ENCODE peak calls at places on chromosomes 4 and X, in nine cellular contexts. J is tibial nerve, B is adrenal gland, G is H54, R is lower leg skin, P is uterus, L is NB4, I is HepG2, T is A549. Z is an unnamed sample.
A peak's percentile ranks its signal among the peaks of the same experiment; 100 is the strongest.

GRCh38 chr4:111537165-111537564 is 608.1 kb upstream of the FAM241A start:
- DNase-seq in G (no peak), R (no peak), L (no peak), I (no peak), J (no peak), B (no peak), P (no peak), T (no peak), Z (no peak)

GRCh38 chrX:7028246-7028645 is 119.3 kb upstream of the STS start:
- DNase-seq in B (no peak), T (no peak), R (peak; percentile 16), I (no peak), L (no peak), J (no peak), G (no peak), P (no peak), Z (no peak)

GRCh38 chrX:17831255-17831654 is 29.8 kb downstream of the RAI2 start:
- DNase-seq in P (no peak), G (no peak), L (no peak), B (no peak), T (no peak), R (no peak), J (no peak), I (no peak), Z (no peak)

GRCh38 chr4:25081866-25082471 is 51.2 kb upstream of the LGI2 start:
- DNase-seq in G (no peak), T (no peak), L (no peak), I (no peak), P (no peak), R (no peak), B (no peak), J (no peak), Z (no peak)

GRCh38 chrX:19156223-19156622 is 34.0 kb upstream of the ADGRG2 start:
- DNase-seq in R (peak; percentile 12), B (no peak), L (peak; percentile 15), P (no peak), G (no peak), T (no peak), I (no peak), J (no peak), Z (no peak)

GRCh38 chr4:149870008-149870407 is 54.4 kb upstream of the IQCM start:
- DNase-seq in J (no peak), I (no peak), L (no peak), R (no peak), P (no peak), B (no peak), T (no peak), G (no peak), Z (no peak)

GRCh38 chr4:111991797-111992196 is 153.5 kb upstream of the FAM241A start:
- DNase-seq in R (peak; percentile 21), I (no peak), B (no peak), G (no peak), J (peak; percentile 8), P (no peak), L (peak; percentile 9), T (peak; percentile 56), Z (no peak)

GRCh38 chrX:94695910-94696309 is 1021.9 kb downstream of the FAM133A start:
- DNase-seq in T (no peak), G (no peak), R (no peak), J (no peak), B (no peak), L (no peak), I (no peak), P (no peak), Z (no peak)

GRCh38 chr4:24890561-24890960 is 22.3 kb downstream of the CCDC149 start:
- DNase-seq in G (no peak), I (no peak), J (no peak), L (no peak), R (no peak), B (no peak), T (no peak), P (no peak), Z (no peak)

GRCh38 chr4:1511441-1512041 is 105.3 kb upstream of the NKX1-1 start:
- DNase-seq in B (peak; percentile 36), J (peak; percentile 17), T (peak; percentile 78), G (no peak), L (peak; percentile 40), R (peak; percentile 46), P (peak; percentile 71), I (peak; percentile 35), Z (peak; percentile 31)

GRCh38 chr4:185730387-185730786 is 81.6 kb downstream of the SORBS2 start:
- DNase-seq in R (no peak), P (no peak), B (peak; percentile 82), G (no peak), L (peak; percentile 61), J (no peak), T (peak; percentile 6), I (no peak), Z (no peak)

GRCh38 chrX:17788439-17788838 is 51.1 kb downstream of the SCML1 start:
- DNase-seq in J (peak; percentile 14), B (peak; percentile 24), L (peak; percentile 48), P (peak; percentile 47), I (peak; percentile 5), G (peak; percentile 18), T (peak; percentile 33), R (no peak), Z (peak; percentile 61)

GRCh38 chr4:71147261-71147660 is 153.8 kb downstream of the DCK start:
- DNase-seq in G (no peak), P (no peak), I (no peak), B (no peak), R (no peak), L (no peak), J (no peak), T (no peak), Z (no peak)

GRCh38 chr4:24150021-24150420 is 260.2 kb upstream of the PPARGC1A start:
- DNase-seq in R (no peak), L (no peak), B (no peak), T (no peak), G (no peak), I (no peak), P (no peak), J (no peak), Z (no peak)

GRCh38 chrX:122866527-122866926 is 317.6 kb upstream of the GRIA3 start:
- DNase-seq in L (peak; percentile 5), R (no peak), J (no peak), T (peak; percentile 55), I (no peak), B (no peak), P (no peak), G (no peak), Z (no peak)

GRCh38 chr4:89657931-89658700 is 178.8 kb downstream of the SNCA start:
- DNase-seq in T (no peak), I (peak; percentile 28), B (no peak), P (no peak), J (no peak), G (no peak), R (no peak), L (peak; percentile 19), Z (peak; percentile 16)

GRCh38 chr4:113445286-113445685 is 316.3 kb downstream of the CAMK2D start:
- DNase-seq in I (no peak), J (peak; percentile 72), G (no peak), R (peak; percentile 75), T (peak; percentile 23), P (peak; percentile 70), L (no peak), B (peak; percentile 63), Z (no peak)

GRCh38 chr4:113447061-113447460 is 314.5 kb downstream of the CAMK2D start:
- DNase-seq in P (no peak), L (no peak), B (no peak), G (no peak), R (no peak), I (no peak), T (no peak), J (no peak), Z (no peak)

GRCh38 chr4:113446019-113446418 is 315.5 kb downstream of the CAMK2D start:
- DNase-seq in L (no peak), P (no peak), B (no peak), T (peak; percentile 44), R (no peak), G (no peak), I (peak; percentile 24), J (no peak), Z (no peak)

GRCh38 chr4:113442821-113443220 is 318.7 kb downstream of the CAMK2D start:
- DNase-seq in B (no peak), P (no peak), T (no peak), J (no peak), L (no peak), I (no peak), G (no peak), R (no peak), Z (no peak)

GRCh38 chr4:113444386-113444785 is 317.2 kb downstream of the CAMK2D start:
- DNase-seq in T (no peak), J (no peak), R (no peak), L (no peak), P (no peak), G (no peak), B (peak; percentile 54), I (no peak), Z (no peak)
- TF ChIP-seq POLR2A in T (no peak), J (no peak), R (no peak), L (no peak), P (no peak), G (no peak), B (no peak), I (no peak), Z (no peak)

DNA sequence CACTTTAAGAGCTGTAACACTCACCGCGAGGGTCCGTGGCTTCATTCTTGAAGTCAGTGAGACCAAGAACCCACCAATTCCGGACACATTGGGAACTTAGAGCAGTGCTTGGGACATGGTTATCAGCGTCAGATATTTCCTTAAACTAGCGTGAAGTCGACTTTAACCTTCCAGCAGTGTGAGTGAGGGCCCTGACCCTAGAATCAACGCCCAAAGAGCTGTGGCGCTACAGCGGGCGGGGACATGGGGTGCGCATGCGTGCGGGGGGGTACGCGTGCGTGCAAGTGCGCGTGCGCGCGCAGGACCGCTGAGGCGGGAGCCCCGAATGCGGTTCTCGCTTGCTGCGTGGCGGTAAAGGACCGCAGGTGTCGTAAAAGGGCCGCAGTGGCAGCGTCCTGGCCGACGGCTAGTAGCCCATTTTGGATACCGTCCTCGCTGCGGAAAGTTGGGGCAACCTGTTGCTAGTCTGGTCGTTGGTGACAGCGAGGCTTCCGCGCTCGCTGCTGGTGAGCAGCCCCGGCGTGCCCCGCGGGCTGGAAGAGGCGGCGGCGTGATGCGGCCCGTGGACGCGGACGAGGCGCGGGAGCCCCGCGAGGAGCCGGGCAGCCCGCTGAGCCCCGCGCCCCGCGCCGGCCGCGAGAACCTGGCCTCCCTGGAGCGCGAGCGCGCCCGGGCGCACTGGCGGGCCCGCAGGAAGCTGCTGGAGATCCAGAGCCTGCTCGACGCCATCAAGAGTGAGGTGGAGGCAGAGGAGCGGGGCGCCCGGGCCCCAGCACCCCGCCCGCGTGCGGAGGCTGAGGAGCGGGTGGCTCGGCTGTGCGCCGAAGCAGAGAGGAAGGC is 19.8 kb upstream of the S100P start:
- DNase-seq in I (peak; percentile 90), P (peak; percentile 95), G (peak; percentile 87), R (peak; percentile 94), J (peak; percentile 81), B (peak; percentile 95), L (peak; percentile 100), T (peak; percentile 96), Z (peak; percentile 99)
- TF ChIP-seq POLR2A in I (peak; percentile 35), P (peak; percentile 86), G (peak; percentile 81), R (no peak), J (peak; percentile 39), B (peak; percentile 69), L (peak; percentile 97), T (peak; percentile 62), Z (peak; percentile 77)

GRCh38 chrX:132480581-132481203 is 8.1 kb downstream of the MBNL3 start:
- DNase-seq in T (no peak), B (peak; percentile 49), I (peak; percentile 82), P (peak; percentile 24), L (peak; percentile 88), R (peak; percentile 34), G (no peak), J (no peak), Z (peak; percentile 53)
- TF ChIP-seq POLR2A in T (no peak), B (no peak), I (no peak), P (no peak), L (no peak), R (no peak), G (no peak), J (no peak), Z (no peak)

GRCh38 chr4:76624271-76624681 is 189.2 kb downstream of the SHROOM3 start:
- DNase-seq in L (no peak), R (peak; percentile 18), G (peak; percentile 21), J (peak; percentile 64), P (peak; percentile 59), B (peak; percentile 77), T (peak; percentile 35), I (no peak), Z (no peak)
- TF ChIP-seq POLR2A in L (no peak), R (no peak), G (no peak), J (no peak), P (no peak), B (peak; percentile 55), T (no peak), I (no peak), Z (no peak)

Z was measured in erythroblast.